ENCODE peak calls at places on chromosomes 2 and 18, in seven cellular contexts. D, K, Y, F, M, X and B are unnamed samples.
A peak's percentile ranks its signal among the peaks of the same experiment; 100 is the strongest.

GRCh38 chr18:35242426-35242825 is 1.6 kb downstream of the ZNF397 start:
- DNase-seq in D (no peak), M (no peak), F (no peak), X (no peak), K (no peak), Y (no peak), B (no peak)

GRCh38 chr2:16665746-16666452 is at the start of gene CYRIA:
- DNase-seq in F (peak; percentile 36), Y (peak; percentile 23), M (peak; percentile 43), D (peak; percentile 53), X (no peak), K (no peak), B (peak; percentile 59)

GRCh38 chr2:121804340-121804739 is 48.9 kb downstream of the TSN start:
- DNase-seq in F (peak; percentile 64), M (no peak), X (peak; percentile 31), K (peak; percentile 24), Y (no peak), D (peak; percentile 77), B (no peak)

GRCh38 chr2:192194866-192195547 is at the start of gene TMEFF2:
- DNase-seq in Y (peak; percentile 2), K (peak; percentile 88), D (peak; percentile 97), M (peak; percentile 99), X (no peak), F (peak; percentile 24), B (peak; percentile 96)

GRCh38 chr2:35986871-35987270 is 368.7 kb upstream of the CRIM1 start:
- DNase-seq in F (no peak), M (no peak), Y (no peak), D (no peak), K (no peak), X (no peak), B (no peak)

GRCh38 chr18:2223859-2224258 is 347.4 kb downstream of the METTL4 start:
- DNase-seq in F (peak; percentile 4), X (no peak), D (peak; percentile 2), M (peak; percentile 30), Y (no peak), K (peak; percentile 74), B (peak; percentile 56)

GRCh38 chr2:71693286-71694270 is 240.2 kb downstream of the DYSF start:
- DNase-seq in K (no peak), D (no peak), M (no peak), Y (no peak), F (no peak), X (no peak), B (no peak)

GRCh38 chr18:49899647-49900330 is 86.5 kb upstream of the ACAA2 start:
- DNase-seq in Y (no peak), M (peak; percentile 18), D (no peak), X (no peak), F (peak; percentile 81), K (no peak), B (peak; percentile 53)

GRCh38 chr18:1663879-1664705 is 759.4 kb downstream of the ADCYAP1 start:
- DNase-seq in X (no peak), M (no peak), F (no peak), Y (no peak), K (peak; percentile 44), D (peak; percentile 67), B (peak; percentile 76)

GRCh38 chr2:224565452-224566035 is 19.6 kb downstream of the CUL3 start:
- DNase-seq in X (no peak), F (no peak), M (no peak), D (no peak), Y (no peak), K (no peak), B (no peak)

GRCh38 chr2:46167924-46168323 is 129.3 kb upstream of the EPAS1 start:
- DNase-seq in K (no peak), M (no peak), F (no peak), X (no peak), Y (no peak), D (no peak), B (no peak)

GRCh38 chr2:165239230-165239629 is at the start of gene SCN2A:
- DNase-seq in K (peak; percentile 52), M (peak; percentile 92), X (no peak), D (peak; percentile 15), Y (no peak), F (peak; percentile 86), B (peak; percentile 15)

GRCh38 chr2:109614715-109615636 is 812 bp downstream of the SOWAHC start:
- DNase-seq in X (no peak), D (peak; percentile 3), F (peak; percentile 22), K (no peak), Y (no peak), M (no peak), B (no peak)

GRCh38 chr18:9055185-9055584 is 47.3 kb upstream of the NDUFV2 start:
- DNase-seq in F (no peak), M (peak; percentile 73), D (no peak), K (peak; percentile 85), Y (no peak), X (no peak), B (no peak)

GRCh38 chr18:43279015-43279758 is 1.9 kb upstream of the SYT4 start:
- DNase-seq in M (peak; percentile 98), K (no peak), D (peak; percentile 36), Y (no peak), F (peak; percentile 95), X (no peak), B (peak; percentile 36)

GRCh38 chr2:144449028-144449406 is 70.9 kb downstream of the ZEB2 start:
- DNase-seq in K (no peak), X (no peak), M (no peak), Y (no peak), F (no peak), D (no peak), B (no peak)

GRCh38 chr18:49227456-49227855 is 233.0 kb downstream of the DYM start:
- DNase-seq in M (no peak), K (no peak), F (no peak), Y (no peak), D (no peak), X (no peak), B (no peak)

GRCh38 chr2:50225021-50225928 is 806.7 kb downstream of the NRXN1 start:
- DNase-seq in M (no peak), Y (no peak), F (no peak), X (no peak), D (no peak), K (no peak), B (no peak)

GRCh38 chr18:49778826-49779465 is 34.4 kb downstream of the ACAA2 start:
- DNase-seq in Y (no peak), K (peak; percentile 42), F (no peak), X (no peak), D (peak; percentile 63), M (no peak), B (peak; percentile 70)

GRCh38 chr2:119461811-119462210 is 30.2 kb downstream of the TMEM37 start:
- DNase-seq in Y (no peak), F (no peak), D (no peak), K (no peak), X (no peak), M (no peak), B (no peak)

GRCh38 chr2:98445708-98446577 is 1.3 kb downstream of the INPP4A start:
- DNase-seq in K (no peak), M (peak; percentile 81), D (peak; percentile 40), Y (no peak), X (no peak), F (no peak), B (no peak)